ENCODE peak calls at places on chromosome 19, in nine cellular contexts. N is fibroblast of mammary gland; C is foreskin melanocyte; Q is ecto neural progenitor cell; U is body of pancreas; E is activated CD4-positive, alpha-beta T cell treated with anti-CD3 and anti-CD28 coated beads for 36 hours; M is cardiac fibroblast; T is T-helper 9 cell; P is Karpas-422. G is an unnamed sample.

GRCh38 chr19:57359300-57359699 is 4.1 kb upstream of the TRAPPC2B start:
- DNase-seq in P (no peak), C (no peak), M (no peak), N (no peak), Q (no peak), T (no peak), E (no peak), U (no peak), G (no peak)

GRCh38 chr19:18279516-18280246 is 1.7 kb downstream of the JUND start:
- DNase-seq in N (peak), P (peak), T (peak), Q (peak), C (peak), E (peak), M (peak), U (peak), G (peak)

GRCh38 chr19:2694196-2694595 is 8.3 kb downstream of the GNG7 start:
- DNase-seq in T (no peak), M (no peak), P (no peak), C (no peak), Q (no peak), N (no peak), U (no peak), E (no peak), G (no peak)

GRCh38 chr19:35959040-35959967 is 23.1 kb downstream of the LRFN3 start:
- DNase-seq in P (no peak), N (no peak), C (no peak), E (peak), Q (no peak), U (no peak), M (peak), T (peak), G (no peak)

GRCh38 chr19:17718988-17719711 is at the start of gene MAP1S:
- DNase-seq in E (peak), M (peak), C (peak), U (peak), T (peak), N (peak), P (peak), Q (peak), G (peak)

GRCh38 chr19:44746946-44747738 is 1.4 kb upstream of the BCL3 start:
- DNase-seq in P (no peak), U (peak), Q (peak), C (peak), E (peak), N (peak), T (peak), M (peak), G (no peak)

GRCh38 chr19:54179921-54180452 is 7.0 kb upstream of the TMC4 start:
- DNase-seq in M (peak), C (peak), Q (peak), T (no peak), E (no peak), U (no peak), N (peak), P (peak), G (peak)

GRCh38 chr19:7628589-7629311 is 595 bp downstream of the XAB2 start:
- DNase-seq in U (no peak), Q (no peak), M (no peak), T (no peak), E (no peak), C (no peak), P (no peak), N (no peak), G (no peak)

GRCh38 chr19:12952488-12953455 is 4.3 kb downstream of the GADD45GIP1 start:
- DNase-seq in N (peak), C (no peak), Q (no peak), P (no peak), U (no peak), T (no peak), E (no peak), M (peak), G (no peak)

GRCh38 chr19:6212403-6213265 is 67.1 kb downstream of the MLLT1 start:
- DNase-seq in E (no peak), P (no peak), Q (no peak), U (no peak), M (no peak), T (no peak), N (no peak), C (no peak), G (no peak)

GRCh38 chr19:43765109-43765876 is 10.5 kb upstream of the SMG9 start:
- DNase-seq in P (no peak), Q (no peak), C (peak), N (peak), M (peak), T (peak), E (peak), U (no peak), G (no peak)

GRCh38 chr19:43501661-43502418 is 2.7 kb downstream of the PHLDB3 start:
- DNase-seq in E (no peak), N (no peak), P (no peak), Q (peak), T (no peak), U (no peak), C (no peak), M (peak), G (peak)

GRCh38 chr19:7861619-7862412 is 12.4 kb downstream of the PRR36 start:
- DNase-seq in Q (peak), U (no peak), E (no peak), P (no peak), M (no peak), T (no peak), C (no peak), N (no peak), G (no peak)

GRCh38 chr19:34588249-34588648 is 88.7 kb downstream of the SCGB2B2 start:
- DNase-seq in C (no peak), T (no peak), N (no peak), M (no peak), E (peak), Q (no peak), P (no peak), U (no peak), G (no peak)

GRCh38 chr19:19948800-19949199 is 48.1 kb downstream of the ZNF93 start:
- DNase-seq in M (no peak), U (no peak), E (no peak), T (no peak), C (no peak), Q (no peak), P (no peak), N (no peak), G (no peak)

GRCh38 chr19:49683814-49684250 is 5.6 kb upstream of the ADM5 start:
- DNase-seq in P (no peak), C (no peak), Q (no peak), T (no peak), N (no peak), U (no peak), M (no peak), E (no peak), G (no peak)

GRCh38 chr19:43316591-43317319 is 36.7 kb upstream of the CD177 start:
- DNase-seq in T (no peak), Q (peak), P (peak), M (no peak), E (no peak), U (no peak), N (peak), C (no peak), G (peak)

GRCh38 chr19:991174-991931 is 7.2 kb downstream of the WDR18 start:
- DNase-seq in U (no peak), C (no peak), P (peak), T (peak), Q (peak), M (peak), E (peak), N (peak), G (no peak)

GRCh38 chr19:53879145-53880037 is 2.6 kb upstream of the PRKCG start:
- DNase-seq in N (peak), C (peak), Q (peak), M (peak), T (peak), P (peak), U (peak), E (peak), G (peak)

GRCh38 chr19:41226874-41227390 is 7.9 kb downstream of the AXL start:
- DNase-seq in C (no peak), U (no peak), M (no peak), E (peak), T (no peak), N (no peak), Q (no peak), P (no peak), G (no peak)

GRCh38 chr19:8403098-8403819 is 9.8 kb upstream of the MARCHF2 start:
- DNase-seq in Q (no peak), P (no peak), M (no peak), E (no peak), N (no peak), U (no peak), T (no peak), C (no peak), G (no peak)

GRCh38 chr19:41031926-41032325 is 40.8 kb downstream of the CYP2B6 start:
- DNase-seq in E (no peak), M (no peak), P (no peak), N (no peak), C (peak), U (no peak), Q (peak), T (no peak), G (no peak)

GRCh38 chr19:34178276-34178614 is 5.9 kb downstream of the LSM14A start:
- DNase-seq in T (no peak), M (no peak), E (no peak), U (no peak), Q (no peak), C (no peak), N (no peak), P (no peak), G (no peak)

GRCh38 chr19:11019824-11020223 is 59.0 kb downstream of the SMARCA4 start:
- DNase-seq in U (no peak), M (peak), Q (no peak), C (no peak), T (no peak), N (peak), P (no peak), E (no peak), G (no peak)

GRCh38 chr19:16025108-16026101 is 50.9 kb upstream of the TPM4 start:
- DNase-seq in T (no peak), M (peak), E (peak), U (peak), Q (peak), N (peak), P (peak), C (peak), G (peak)

GRCh38 chr19:7340959-7341837 is 7.5 kb upstream of the ARHGEF18 start:
- DNase-seq in T (peak), M (peak), Q (peak), C (peak), U (peak), N (peak), E (peak), P (peak), G (peak)

GRCh38 chr19:8221161-8221560 is 12.0 kb downstream of the CERS4 start:
- DNase-seq in M (no peak), Q (no peak), P (no peak), E (no peak), T (no peak), C (peak), N (no peak), U (peak), G (no peak)